ENCODE peak calls at places on chromosomes 12 and 14, in seven cellular contexts. U, N, A, Z, K, H and S are unnamed samples.

GRCh38 chr12:51636581-51636980 is 45.5 kb downstream of the SCN8A start:
- DNase-seq in U (no peak), N (no peak), A (no peak), Z (no peak), K (no peak), H (no peak), S (no peak)

GRCh38 chr14:58919262-58919661 is 269.2 kb upstream of the DAAM1 start:
- DNase-seq in U (no peak), N (no peak), A (no peak), Z (no peak), K (no peak), H (no peak), S (no peak)

GRCh38 chr12:132444957-132445883 is 44.7 kb upstream of the FBRSL1 start:
- DNase-seq in U (peak), N (peak), A (no peak), Z (no peak), K (peak), H (peak), S (peak)

GRCh38 chr12:68743416-68743815 is 2.6 kb upstream of the SLC35E3 start:
- DNase-seq in U (no peak), N (no peak), A (no peak), Z (no peak), K (peak), H (no peak), S (no peak)

GRCh38 chr14:106346534-106347290 is 820.3 kb downstream of the TMEM121 start:
- DNase-seq in U (no peak), N (no peak), A (no peak), Z (no peak), K (no peak), H (no peak), S (no peak)

GRCh38 chr14:44347316-44347715 is 159.8 kb downstream of the FSCB start:
- DNase-seq in U (no peak), N (no peak), A (no peak), Z (no peak), K (no peak), H (no peak), S (no peak)

GRCh38 chr12:67661311-67662011 is 12.9 kb downstream of the DYRK2 start:
- DNase-seq in U (no peak), N (no peak), A (no peak), Z (no peak), K (peak), H (no peak), S (no peak)

GRCh38 chr12:21940972-21941521 is at the start of gene ABCC9:
- DNase-seq in U (no peak), N (peak), A (no peak), Z (no peak), K (no peak), H (no peak), S (no peak)

GRCh38 chr12:75850751-75851462 is 180.7 kb downstream of the PHLDA1 start:
- DNase-seq in U (no peak), N (no peak), A (peak), Z (peak), K (no peak), H (no peak), S (no peak)

GRCh38 chr12:47817272-47818006 is 2.3 kb downstream of the HDAC7 start:
- DNase-seq in U (no peak), N (no peak), A (no peak), Z (no peak), K (no peak), H (no peak), S (no peak)

GRCh38 chr12:124500232-124501079 is 67.0 kb downstream of the NCOR2 start:
- DNase-seq in U (no peak), N (no peak), A (no peak), Z (no peak), K (no peak), H (no peak), S (no peak)

GRCh38 chr12:113071427-113072112 is 15.0 kb downstream of the DTX1 start:
- DNase-seq in U (no peak), N (no peak), A (no peak), Z (no peak), K (no peak), H (no peak), S (no peak)

GRCh38 chr14:52961060-52961639 is 10.3 kb upstream of the FERMT2 start:
- DNase-seq in U (no peak), N (peak), A (peak), Z (peak), K (peak), H (peak), S (peak)

GRCh38 chr14:68956728-68957127 is 22.4 kb downstream of the ACTN1 start:
- DNase-seq in U (no peak), N (no peak), A (no peak), Z (no peak), K (no peak), H (no peak), S (no peak)

GRCh38 chr12:107386569-107386968 is 293.2 kb upstream of the CRY1 start:
- DNase-seq in U (no peak), N (no peak), A (no peak), Z (no peak), K (no peak), H (no peak), S (peak)

GRCh38 chr12:55716582-55717396 is 943 bp downstream of the BLOC1S1 start:
- DNase-seq in U (no peak), N (no peak), A (no peak), Z (no peak), K (no peak), H (no peak), S (no peak)